ENCODE peak calls at places on chromosomes 2 and 18, in ten cellular contexts. One of them, this sample, is unnamed.

GRCh38 chr2:11388262-11389047 is 44.0 kb upstream of the ROCK2 start:
- DNase-seq in GM10248: no peak
- DNase-seq in NCI-H1930: no peak
- DNase-seq in NCI-H1105 treated with DMSO at 0.1 percent for 48 hours: no peak
- DNase-seq in left ventricle myocardium inferior: no peak
- DNase-seq in HuH-7: no peak
- DNase-seq in foreskin fibroblast: no peak
- DNase-seq in putamen: no peak
- DNase-seq in cardiac muscle cell: no peak
- DNase-seq in naive thymus-derived CD4-positive, alpha-beta T cell: no peak
- DNase-seq in this sample: no peak

GRCh38 chr18:45275367-45276113 is 339.7 kb upstream of the SLC14A2 start:
- DNase-seq in putamen: no peak
- DNase-seq in NCI-H1105 treated with DMSO at 0.1 percent for 48 hours: peak
- DNase-seq in left ventricle myocardium inferior: no peak
- DNase-seq in foreskin fibroblast: peak
- DNase-seq in GM10248: no peak
- DNase-seq in naive thymus-derived CD4-positive, alpha-beta T cell: peak
- DNase-seq in NCI-H1930: no peak
- DNase-seq in HuH-7: no peak
- DNase-seq in cardiac muscle cell: peak
- DNase-seq in this sample: no peak

GRCh38 chr2:64291181-64291580 is 147.0 kb upstream of the PELI1 start:
- DNase-seq in cardiac muscle cell: no peak
- DNase-seq in left ventricle myocardium inferior: no peak
- DNase-seq in HuH-7: no peak
- DNase-seq in putamen: no peak
- DNase-seq in NCI-H1105 treated with DMSO at 0.1 percent for 48 hours: no peak
- DNase-seq in NCI-H1930: no peak
- DNase-seq in foreskin fibroblast: peak
- DNase-seq in GM10248: no peak
- DNase-seq in naive thymus-derived CD4-positive, alpha-beta T cell: no peak
- DNase-seq in this sample: peak

GRCh38 chr18:35851286-35851967 is 121.1 kb upstream of the RMP24 start:
- DNase-seq in foreskin fibroblast: no peak
- DNase-seq in NCI-H1930: no peak
- DNase-seq in NCI-H1105 treated with DMSO at 0.1 percent for 48 hours: no peak
- DNase-seq in putamen: peak
- DNase-seq in naive thymus-derived CD4-positive, alpha-beta T cell: no peak
- DNase-seq in GM10248: no peak
- DNase-seq in cardiac muscle cell: peak
- DNase-seq in left ventricle myocardium inferior: no peak
- DNase-seq in HuH-7: no peak
- DNase-seq in this sample: no peak

GRCh38 chr2:111905990-111906735 is 7.8 kb downstream of the MERTK start:
- DNase-seq in GM10248: no peak
- DNase-seq in NCI-H1105 treated with DMSO at 0.1 percent for 48 hours: no peak
- DNase-seq in left ventricle myocardium inferior: no peak
- DNase-seq in putamen: peak
- DNase-seq in NCI-H1930: no peak
- DNase-seq in HuH-7: no peak
- DNase-seq in naive thymus-derived CD4-positive, alpha-beta T cell: no peak
- DNase-seq in cardiac muscle cell: no peak
- DNase-seq in foreskin fibroblast: no peak
- DNase-seq in this sample: peak

GRCh38 chr2:10591207-10591606 is 98.6 kb downstream of the NOL10 start:
- DNase-seq in putamen: no peak
- DNase-seq in GM10248: no peak
- DNase-seq in cardiac muscle cell: no peak
- DNase-seq in NCI-H1930: no peak
- DNase-seq in naive thymus-derived CD4-positive, alpha-beta T cell: no peak
- DNase-seq in NCI-H1105 treated with DMSO at 0.1 percent for 48 hours: no peak
- DNase-seq in HuH-7: no peak
- DNase-seq in left ventricle myocardium inferior: no peak
- DNase-seq in foreskin fibroblast: no peak
- DNase-seq in this sample: no peak

GRCh38 chr2:3249477-3249962 is 128.1 kb downstream of the EIPR1 start:
- DNase-seq in left ventricle myocardium inferior: no peak
- DNase-seq in putamen: no peak
- DNase-seq in foreskin fibroblast: no peak
- DNase-seq in cardiac muscle cell: no peak
- DNase-seq in naive thymus-derived CD4-positive, alpha-beta T cell: no peak
- DNase-seq in NCI-H1930: no peak
- DNase-seq in GM10248: no peak
- DNase-seq in HuH-7: no peak
- DNase-seq in NCI-H1105 treated with DMSO at 0.1 percent for 48 hours: no peak
- DNase-seq in this sample: no peak

GRCh38 chr18:26650310-26651285 is 102.2 kb upstream of the KCTD1 start:
- DNase-seq in cardiac muscle cell: no peak
- DNase-seq in GM10248: no peak
- DNase-seq in HuH-7: no peak
- DNase-seq in left ventricle myocardium inferior: no peak
- DNase-seq in naive thymus-derived CD4-positive, alpha-beta T cell: no peak
- DNase-seq in NCI-H1930: no peak
- DNase-seq in NCI-H1105 treated with DMSO at 0.1 percent for 48 hours: no peak
- DNase-seq in putamen: peak
- DNase-seq in foreskin fibroblast: no peak
- DNase-seq in this sample: no peak

GRCh38 chr2:41736586-41736985 is 311.2 kb upstream of the PKDCC start:
- DNase-seq in NCI-H1105 treated with DMSO at 0.1 percent for 48 hours: no peak
- DNase-seq in GM10248: no peak
- DNase-seq in left ventricle myocardium inferior: no peak
- DNase-seq in foreskin fibroblast: no peak
- DNase-seq in NCI-H1930: no peak
- DNase-seq in naive thymus-derived CD4-positive, alpha-beta T cell: no peak
- DNase-seq in putamen: no peak
- DNase-seq in cardiac muscle cell: no peak
- DNase-seq in HuH-7: no peak
- DNase-seq in this sample: no peak

GRCh38 chr18:45526120-45526841 is 89.0 kb upstream of the SLC14A2 start:
- DNase-seq in NCI-H1105 treated with DMSO at 0.1 percent for 48 hours: no peak
- DNase-seq in NCI-H1930: no peak
- DNase-seq in HuH-7: no peak
- DNase-seq in cardiac muscle cell: no peak
- DNase-seq in putamen: no peak
- DNase-seq in left ventricle myocardium inferior: no peak
- DNase-seq in GM10248: no peak
- DNase-seq in foreskin fibroblast: no peak
- DNase-seq in naive thymus-derived CD4-positive, alpha-beta T cell: no peak
- DNase-seq in this sample: no peak

GRCh38 chr18:36762074-36762473 is 66.7 kb downstream of the TPGS2 start:
- DNase-seq in HuH-7: no peak
- DNase-seq in foreskin fibroblast: no peak
- DNase-seq in NCI-H1105 treated with DMSO at 0.1 percent for 48 hours: no peak
- DNase-seq in cardiac muscle cell: no peak
- DNase-seq in putamen: no peak
- DNase-seq in left ventricle myocardium inferior: no peak
- DNase-seq in GM10248: no peak
- DNase-seq in naive thymus-derived CD4-positive, alpha-beta T cell: no peak
- DNase-seq in NCI-H1930: no peak
- DNase-seq in this sample: no peak

GRCh38 chr2:9249036-9249800 is 42.6 kb downstream of the ASAP2 start:
- DNase-seq in naive thymus-derived CD4-positive, alpha-beta T cell: no peak
- DNase-seq in NCI-H1105 treated with DMSO at 0.1 percent for 48 hours: no peak
- DNase-seq in GM10248: no peak
- DNase-seq in putamen: no peak
- DNase-seq in HuH-7: no peak
- DNase-seq in foreskin fibroblast: peak
- DNase-seq in NCI-H1930: no peak
- DNase-seq in cardiac muscle cell: no peak
- DNase-seq in left ventricle myocardium inferior: no peak
- DNase-seq in this sample: peak

This sample was measured in A172.